ENCODE peak calls at places on chromosomes 16 and 17, in four cellular contexts. One of them, this sample, is unnamed.

GRCh38 chr16:68062910-68063393 is 22.2 kb upstream of the NFATC3 start:
- DNase-seq in smooth muscle cell of the brain vasculature: no peak
- DNase-seq in fibroblast of gingiva: no peak
- DNase-seq in body of pancreas: no peak
- DNase-seq in this sample: no peak

GRCh38 chr16:58258326-58258725 is 36.5 kb downstream of the PRSS54 start:
- DNase-seq in smooth muscle cell of the brain vasculature: no peak
- DNase-seq in fibroblast of gingiva: no peak
- DNase-seq in body of pancreas: no peak
- DNase-seq in this sample: no peak

GRCh38 chr17:42518755-42519545 is 17.1 kb upstream of the NAGLU start:
- DNase-seq in smooth muscle cell of the brain vasculature: no peak
- DNase-seq in fibroblast of gingiva: no peak
- DNase-seq in body of pancreas: peak
- DNase-seq in this sample: no peak

GRCh38 chr17:57677858-57678257 is 67.2 kb downstream of the CCDC182 start:
- DNase-seq in smooth muscle cell of the brain vasculature: no peak
- DNase-seq in fibroblast of gingiva: no peak
- DNase-seq in body of pancreas: no peak
- DNase-seq in this sample: no peak

GRCh38 chr17:82344175-82344907 is 10.8 kb upstream of the SECTM1 start:
- DNase-seq in smooth muscle cell of the brain vasculature: no peak
- DNase-seq in fibroblast of gingiva: no peak
- DNase-seq in body of pancreas: no peak
- DNase-seq in this sample: no peak

GRCh38 chr16:21524068-21524751 is 75.2 kb upstream of the METTL9 start:
- DNase-seq in smooth muscle cell of the brain vasculature: no peak
- DNase-seq in fibroblast of gingiva: no peak
- DNase-seq in body of pancreas: no peak
- DNase-seq in this sample: no peak

GRCh38 chr17:42670925-42671657 is 5.7 kb downstream of the PLEKHH3 start:
- DNase-seq in smooth muscle cell of the brain vasculature: no peak
- DNase-seq in fibroblast of gingiva: no peak
- DNase-seq in body of pancreas: no peak
- DNase-seq in this sample: no peak

GRCh38 chr16:13906426-13907089 is 13.4 kb upstream of the ERCC4 start:
- DNase-seq in smooth muscle cell of the brain vasculature: no peak
- DNase-seq in fibroblast of gingiva: no peak
- DNase-seq in body of pancreas: no peak
- DNase-seq in this sample: no peak

GRCh38 chr16:5036228-5037156 is 2.8 kb upstream of the NAGPA start:
- DNase-seq in smooth muscle cell of the brain vasculature: no peak
- DNase-seq in fibroblast of gingiva: no peak
- DNase-seq in body of pancreas: no peak
- DNase-seq in this sample: no peak

GRCh38 chr17:71966055-71966454 is 154.8 kb upstream of the SOX9 start:
- DNase-seq in smooth muscle cell of the brain vasculature: no peak
- DNase-seq in fibroblast of gingiva: no peak
- DNase-seq in body of pancreas: no peak
- DNase-seq in this sample: no peak

GRCh38 chr16:2511128-2511785 is 2.5 kb upstream of the ATP6V0C start:
- DNase-seq in smooth muscle cell of the brain vasculature: no peak
- DNase-seq in fibroblast of gingiva: peak
- DNase-seq in body of pancreas: peak
- DNase-seq in this sample: no peak

GRCh38 chr16:28873543-28874201 is 4.6 kb upstream of the ATP2A1 start:
- DNase-seq in smooth muscle cell of the brain vasculature: no peak
- DNase-seq in fibroblast of gingiva: no peak
- DNase-seq in body of pancreas: peak
- DNase-seq in this sample: no peak

GRCh38 chr17:19264277-19264676 is 27.1 kb downstream of the EPN2 start:
- DNase-seq in smooth muscle cell of the brain vasculature: no peak
- DNase-seq in fibroblast of gingiva: no peak
- DNase-seq in body of pancreas: no peak
- DNase-seq in this sample: no peak

GRCh38 chr17:39979865-39980401 is 674 bp upstream of the PSMD3 start:
- DNase-seq in smooth muscle cell of the brain vasculature: no peak
- DNase-seq in fibroblast of gingiva: no peak
- DNase-seq in body of pancreas: peak
- DNase-seq in this sample: no peak

GRCh38 chr16:68994324-68994723 is 111.1 kb upstream of the HAS3 start:
- DNase-seq in smooth muscle cell of the brain vasculature: no peak
- DNase-seq in fibroblast of gingiva: no peak
- DNase-seq in body of pancreas: no peak
- DNase-seq in this sample: no peak

GRCh38 chr17:17947309-17947708 is 24.9 kb downstream of the TOM1L2 start:
- DNase-seq in smooth muscle cell of the brain vasculature: no peak
- DNase-seq in fibroblast of gingiva: no peak
- DNase-seq in body of pancreas: no peak
- DNase-seq in this sample: no peak

GRCh38 chr17:64499805-64500486 is 3.1 kb upstream of the POLG2 start:
- DNase-seq in smooth muscle cell of the brain vasculature: no peak
- DNase-seq in fibroblast of gingiva: no peak
- DNase-seq in body of pancreas: no peak
- DNase-seq in this sample: no peak

GRCh38 chr17:8894189-8894611 is 26.7 kb upstream of the PIK3R6 start:
- DNase-seq in smooth muscle cell of the brain vasculature: no peak
- DNase-seq in fibroblast of gingiva: no peak
- DNase-seq in body of pancreas: no peak
- DNase-seq in this sample: no peak

GRCh38 chr17:41324180-41325075 is 8.9 kb upstream of the KRTAP17-1 start:
- DNase-seq in smooth muscle cell of the brain vasculature: no peak
- DNase-seq in fibroblast of gingiva: no peak
- DNase-seq in body of pancreas: no peak
- DNase-seq in this sample: no peak

GRCh38 chr17:28216528-28216927 is 102.5 kb upstream of the TMEM97 start:
- DNase-seq in smooth muscle cell of the brain vasculature: no peak
- DNase-seq in fibroblast of gingiva: peak
- DNase-seq in body of pancreas: no peak
- DNase-seq in this sample: no peak

GRCh38 chr16:89304181-89304851 is 86.8 kb downstream of the ZNF778 start:
- DNase-seq in smooth muscle cell of the brain vasculature: no peak
- DNase-seq in fibroblast of gingiva: no peak
- DNase-seq in body of pancreas: no peak
- DNase-seq in this sample: no peak

This sample was measured in fibroblast of the conjunctiva.